ENCODE peak calls at places on chromosome 4, in four cellular contexts. One of them, this sample, is unnamed.

GRCh38 chr4:48047421-48047844 is 30.9 kb downstream of the NIPAL1 start:
- DNase-seq in left ventricle myocardium inferior: no peak
- DNase-seq in HepG2: no peak
- DNase-seq in lung: no peak
- DNase-seq in this sample: no peak

GRCh38 chr4:95754667-95755066 is 85.2 kb upstream of the PDHA2 start:
- DNase-seq in HepG2: no peak
- DNase-seq in lung: no peak
- DNase-seq in left ventricle myocardium inferior: no peak
- DNase-seq in this sample: no peak

GRCh38 chr4:181909368-181909767 is 333.8 kb upstream of the TENM3 start:
- DNase-seq in lung: no peak
- DNase-seq in left ventricle myocardium inferior: no peak
- DNase-seq in HepG2: no peak
- DNase-seq in this sample: no peak

GRCh38 chr4:182881928-182882327 is 35.3 kb downstream of the DCTD start:
- DNase-seq in lung: no peak
- DNase-seq in left ventricle myocardium inferior: peak; percentile 36
- DNase-seq in HepG2: no peak
- DNase-seq in this sample: no peak

GRCh38 chr4:119034276-119035008 is 101.2 kb upstream of the MYOZ2 start:
- DNase-seq in left ventricle myocardium inferior: no peak
- DNase-seq in HepG2: no peak
- DNase-seq in lung: no peak
- DNase-seq in this sample: no peak

GRCh38 chr4:161936625-161937133 is 227.1 kb downstream of the FSTL5 start:
- DNase-seq in HepG2: no peak
- DNase-seq in left ventricle myocardium inferior: no peak
- DNase-seq in lung: no peak
- DNase-seq in this sample: no peak

GRCh38 chr4:13523105-13523477 is 21.2 kb downstream of the NKX3-2 start:
- DNase-seq in left ventricle myocardium inferior: no peak
- DNase-seq in HepG2: no peak
- DNase-seq in lung: no peak
- DNase-seq in this sample: no peak

GRCh38 chr4:105399535-105400161 is 74.2 kb downstream of the PPA2 start:
- DNase-seq in lung: no peak
- DNase-seq in left ventricle myocardium inferior: no peak
- DNase-seq in HepG2: no peak
- DNase-seq in this sample: no peak

GRCh38 chr4:132642196-132642817 is 506.8 kb upstream of the PCDH10 start:
- DNase-seq in left ventricle myocardium inferior: no peak
- DNase-seq in HepG2: peak; percentile 20
- DNase-seq in lung: no peak
- DNase-seq in this sample: no peak

GRCh38 chr4:128163177-128164117 is 102.3 kb downstream of the LARP1B start:
- DNase-seq in lung: no peak
- DNase-seq in HepG2: peak; percentile 66
- DNase-seq in left ventricle myocardium inferior: no peak
- DNase-seq in this sample: no peak

GRCh38 chr4:121765368-121765705 is 373 bp upstream of the SMIM43 start:
- DNase-seq in lung: no peak
- DNase-seq in left ventricle myocardium inferior: no peak
- DNase-seq in HepG2: no peak
- DNase-seq in this sample: no peak

GRCh38 chr4:121765941-121766538 is 1.1 kb upstream of the SMIM43 start:
- DNase-seq in HepG2: no peak
- DNase-seq in lung: no peak
- DNase-seq in left ventricle myocardium inferior: no peak
- DNase-seq in this sample: no peak

GRCh38 chr4:121760205-121760604 is 4.8 kb downstream of the SMIM43 start:
- DNase-seq in lung: no peak
- DNase-seq in left ventricle myocardium inferior: no peak
- DNase-seq in HepG2: no peak
- DNase-seq in this sample: no peak

GRCh38 chr4:121764702-121765367 is at the start of gene SMIM43:
- DNase-seq in left ventricle myocardium inferior: no peak
- DNase-seq in HepG2: no peak
- DNase-seq in lung: no peak
- DNase-seq in this sample: no peak

DNA sequence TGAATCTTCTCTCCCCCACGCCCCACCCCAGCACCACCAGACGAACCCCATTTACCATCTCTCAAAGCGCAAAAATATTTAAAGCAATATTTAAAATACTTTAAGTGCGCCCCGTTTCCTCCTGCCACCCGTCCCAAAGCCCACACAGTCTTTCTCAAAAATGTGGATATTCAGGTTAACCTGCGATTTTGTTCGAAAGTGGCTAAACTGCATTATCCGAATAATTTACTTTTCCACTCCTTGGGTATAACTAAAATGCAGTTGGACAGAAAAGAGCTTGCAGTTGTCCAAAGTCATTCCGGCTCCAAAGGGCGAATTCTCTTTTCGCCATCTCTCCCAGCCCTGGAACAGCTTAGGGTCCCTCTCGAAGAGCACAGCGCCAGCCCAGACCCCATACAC is 662 bp downstream of the SMIM43 start:
- DNase-seq in lung: no peak
- DNase-seq in HepG2: no peak
- DNase-seq in left ventricle myocardium inferior: no peak
- DNase-seq in this sample: no peak
- H3K4me3 ChIP-seq in lung: peak overlapping the region; percentile 40
- H3K4me3 ChIP-seq in HepG2: no peak overlapping the region
- H3K4me3 ChIP-seq in left ventricle myocardium inferior: peak overlapping the region; percentile 66
- H3K4me3 ChIP-seq in this sample: peak overlapping the region; percentile 63

GRCh38 chr4:124945422-124945821 is 232.9 kb upstream of the ANKRD50 start:
- DNase-seq in lung: no peak
- DNase-seq in HepG2: no peak
- DNase-seq in left ventricle myocardium inferior: no peak
- DNase-seq in this sample: no peak

GRCh38 chr4:124943938-124944337 is 231.4 kb upstream of the ANKRD50 start:
- DNase-seq in HepG2: no peak
- DNase-seq in left ventricle myocardium inferior: no peak
- DNase-seq in lung: no peak
- DNase-seq in this sample: no peak

GRCh38 chr4:124941267-124941666 is 228.7 kb upstream of the ANKRD50 start:
- DNase-seq in left ventricle myocardium inferior: no peak
- DNase-seq in lung: no peak
- DNase-seq in HepG2: no peak
- DNase-seq in this sample: no peak

GRCh38 chr4:124940387-124940786 is 227.9 kb upstream of the ANKRD50 start:
- DNase-seq in HepG2: no peak
- DNase-seq in left ventricle myocardium inferior: no peak
- DNase-seq in lung: no peak
- DNase-seq in this sample: no peak

DNA sequence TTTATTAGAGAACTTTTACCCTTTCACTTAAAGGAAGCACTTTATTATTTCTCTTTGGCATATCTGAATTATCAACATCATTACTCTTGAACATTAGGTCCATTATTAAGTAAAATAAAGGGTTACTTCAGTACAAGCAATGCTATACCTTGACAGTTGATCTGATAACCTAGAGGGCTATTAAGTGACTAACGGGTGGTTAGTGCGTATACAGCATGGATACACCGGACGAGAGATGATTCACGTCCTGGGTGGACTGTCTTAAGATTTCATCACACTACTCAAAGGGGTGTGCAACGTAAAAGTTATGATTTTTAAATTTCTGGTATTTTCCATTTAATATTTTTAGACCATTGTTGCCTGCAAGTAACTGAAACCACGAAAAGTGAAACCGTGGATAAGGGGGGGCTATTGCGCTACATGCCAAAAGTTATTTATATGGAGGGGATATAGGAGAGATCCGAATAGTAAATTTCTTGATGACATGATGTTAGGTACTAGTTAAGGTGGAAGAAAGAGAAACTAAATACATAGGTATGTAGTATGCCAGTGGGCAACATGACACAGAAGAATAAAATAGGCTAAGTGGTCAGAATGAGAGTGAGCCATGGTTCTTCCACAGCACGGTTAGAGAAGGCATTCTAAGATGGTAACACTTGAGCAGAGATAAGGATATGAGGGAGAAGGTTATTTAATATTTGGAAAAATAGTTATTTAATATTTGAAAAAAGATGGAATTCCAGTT is 230.8 kb upstream of the ANKRD50 start:
- DNase-seq in HepG2: no peak
- DNase-seq in left ventricle myocardium inferior: no peak
- DNase-seq in lung: no peak
- DNase-seq in this sample: no peak
- H3K4me1 ChIP-seq in HepG2: no peaks in the 10 kb centered on the region
- H3K4me1 ChIP-seq in left ventricle myocardium inferior: peaks cover 38% of the 10 kb centered on the region
- H3K4me1 ChIP-seq in lung: no peaks in the 10 kb centered on the region
- H3K4me1 ChIP-seq in this sample: peaks cover 27% of the 10 kb centered on the region

GRCh38 chr4:112510191-112510467 is 5.9 kb downstream of the NEUROG2 start:
- DNase-seq in HepG2: no peak
- DNase-seq in left ventricle myocardium inferior: no peak
- DNase-seq in lung: no peak
- DNase-seq in this sample: no peak
- H3K4me3 ChIP-seq in HepG2: no peak overlapping the region
- H3K4me3 ChIP-seq in left ventricle myocardium inferior: peak overlapping the region; percentile 39
- H3K4me3 ChIP-seq in lung: no peak overlapping the region
- H3K4me3 ChIP-seq in this sample: peak overlapping the region; percentile 48

GRCh38 chr4:184421558-184422155 is 52.7 kb downstream of the IRF2 start:
- DNase-seq in left ventricle myocardium inferior: no peak
- DNase-seq in HepG2: no peak
- DNase-seq in lung: no peak
- DNase-seq in this sample: no peak
- H3K4me1 ChIP-seq in left ventricle myocardium inferior: peaks cover 78% of the 10 kb centered on the region
- H3K4me1 ChIP-seq in HepG2: no peaks in the 10 kb centered on the region
- H3K4me1 ChIP-seq in lung: peaks cover 9% of the 10 kb centered on the region
- H3K4me1 ChIP-seq in this sample: peaks cover 52% of the 10 kb centered on the region

DNA sequence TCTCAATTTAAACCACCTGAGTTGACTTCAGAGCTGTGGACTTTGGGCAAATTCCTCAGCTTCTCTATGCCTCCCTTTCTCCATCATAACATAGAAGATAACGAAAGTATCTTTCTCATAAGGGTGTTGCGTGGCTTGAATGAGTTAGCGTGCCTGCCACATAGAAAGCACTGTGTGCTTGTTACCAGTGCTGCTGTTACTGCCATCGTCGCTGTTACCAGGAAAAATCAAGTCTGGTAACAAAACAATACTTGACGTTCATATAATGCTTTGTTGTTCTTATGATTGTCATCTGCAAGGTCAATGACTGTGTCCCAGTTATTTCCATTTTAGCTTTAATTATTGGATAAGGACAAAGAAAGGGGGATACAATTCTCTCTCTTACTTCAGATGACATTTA is 64.4 kb downstream of the DDX60L start:
- DNase-seq in HepG2: no peak
- DNase-seq in lung: no peak
- DNase-seq in left ventricle myocardium inferior: no peak
- DNase-seq in this sample: no peak
- H3K4me3 ChIP-seq in HepG2: no peak overlapping the region
- H3K4me3 ChIP-seq in lung: no peak overlapping the region
- H3K4me3 ChIP-seq in left ventricle myocardium inferior: no peak overlapping the region
- H3K4me3 ChIP-seq in this sample: no peak overlapping the region

This sample was measured in psoas muscle.